ENCODE peak calls at places on chromosome 6, in ten cellular contexts. X, Q, R, W, L, M, J, N, C and F are unnamed samples.
A peak's percentile ranks its signal among the peaks of the same experiment; 100 is the strongest.

GRCh38 chr6:12286381-12287132 is 3.6 kb upstream of the EDN1 start:
- DNase-seq in C (no peak), J (no peak), L (no peak), N (no peak), R (no peak), W (peak; percentile 45), Q (peak; percentile 45), X (no peak), M (peak; percentile 80), F (no peak)

GRCh38 chr6:34516391-34517324 is 39.5 kb downstream of the SPDEF start:
- DNase-seq in N (no peak), C (no peak), L (no peak), R (no peak), W (no peak), M (no peak), X (no peak), Q (no peak), J (no peak), F (no peak)

GRCh38 chr6:72619883-72620696 is 1.8 kb upstream of the KCNQ5 start:
- DNase-seq in R (peak; percentile 59), X (peak; percentile 65), Q (peak; percentile 52), M (no peak), W (peak; percentile 80), J (peak; percentile 66), C (peak; percentile 66), N (no peak), L (peak; percentile 43), F (peak; percentile 34)

GRCh38 chr6:167781066-167781767 is 45.5 kb upstream of the AFDN start:
- DNase-seq in C (no peak), J (no peak), N (no peak), R (no peak), Q (no peak), W (no peak), X (no peak), L (no peak), M (no peak), F (peak; percentile 53)

GRCh38 chr6:93849857-93850256 is 430.5 kb upstream of the EPHA7 start:
- DNase-seq in Q (no peak), N (no peak), J (no peak), C (no peak), R (no peak), X (no peak), W (no peak), M (no peak), L (no peak), F (no peak)

GRCh38 chr6:41332241-41332640 is 3.2 kb upstream of the NCR2 start:
- DNase-seq in N (no peak), R (no peak), W (no peak), Q (no peak), L (no peak), C (no peak), M (no peak), X (no peak), J (no peak), F (no peak)

GRCh38 chr6:14743126-14743464 is 502.8 kb upstream of the JARID2 start:
- DNase-seq in Q (no peak), R (no peak), C (no peak), J (no peak), X (no peak), M (no peak), N (no peak), W (no peak), L (no peak), F (no peak)

GRCh38 chr6:26322645-26323482 is 42.1 kb upstream of the BTN3A2 start:
- DNase-seq in R (peak; percentile 95), L (peak; percentile 92), Q (peak; percentile 95), J (peak; percentile 74), W (peak; percentile 86), X (peak; percentile 81), M (peak; percentile 80), C (peak; percentile 70), N (peak; percentile 82), F (peak; percentile 86)

GRCh38 chr6:79522609-79523008 is 14.6 kb downstream of the LCA5 start:
- DNase-seq in X (no peak), R (no peak), M (no peak), Q (no peak), N (no peak), J (no peak), C (no peak), W (no peak), L (no peak), F (no peak)

GRCh38 chr6:79524065-79524464 is 13.2 kb downstream of the LCA5 start:
- DNase-seq in M (no peak), Q (no peak), N (no peak), J (no peak), R (no peak), W (no peak), L (no peak), X (no peak), C (no peak), F (no peak)

GRCh38 chr6:79525272-79526100 is 11.7 kb downstream of the LCA5 start:
- DNase-seq in X (no peak), L (peak; percentile 92), M (no peak), Q (peak; percentile 35), N (no peak), J (no peak), C (peak; percentile 54), W (peak; percentile 7), R (peak; percentile 92), F (peak; percentile 66)

GRCh38 chr6:79518850-79519249 is 18.4 kb downstream of the LCA5 start:
- DNase-seq in L (no peak), N (no peak), W (no peak), C (no peak), J (no peak), X (no peak), M (no peak), Q (no peak), R (no peak), F (no peak)

DNA sequence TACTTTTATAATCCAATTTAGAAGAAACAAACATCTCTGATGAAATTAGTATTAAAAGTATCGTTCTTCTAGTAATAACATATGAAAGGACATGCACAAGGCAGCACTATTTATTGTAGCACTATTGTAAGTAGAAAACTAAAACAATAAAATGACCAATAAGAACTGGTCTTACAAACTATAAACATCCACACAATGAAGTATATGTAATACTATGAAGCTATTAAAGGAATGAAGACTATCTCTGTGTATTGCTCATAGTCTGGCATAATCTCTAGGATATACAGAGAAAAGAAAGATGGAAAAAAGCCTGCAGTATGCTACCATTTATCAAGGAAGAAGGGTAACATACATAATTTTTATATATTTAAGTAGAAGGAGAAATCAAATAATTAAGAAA is 16.7 kb downstream of the LCA5 start:
- DNase-seq in W (peak; percentile 24), R (no peak), X (no peak), N (no peak), Q (no peak), C (no peak), L (no peak), M (no peak), J (no peak), F (no peak)
- H3K79me2 ChIP-seq in W (no peaks in the 10 kb centered on the region), R (no peaks in the 10 kb centered on the region), X (no peaks in the 10 kb centered on the region), N (no peaks in the 10 kb centered on the region), Q (no peaks in the 10 kb centered on the region), C (peaks cover 3% of the 10 kb centered on the region), L (peaks cover 2% of the 10 kb centered on the region), M (no peaks in the 10 kb centered on the region), J (no peaks in the 10 kb centered on the region), F (peaks cover 14% of the 10 kb centered on the region)

GRCh38 chr6:124022641-124023040 is 219.0 kb downstream of the NKAIN2 start:
- DNase-seq in Q (no peak), M (no peak), X (no peak), N (no peak), C (peak; percentile 44), R (no peak), W (no peak), J (no peak), L (no peak), F (no peak)
- H3K4me2 ChIP-seq in Q (no peak overlapping the region), M (no peak overlapping the region), X (no peak overlapping the region), N (no peak overlapping the region), C (no peak overlapping the region), R (no peak overlapping the region), W (no peak overlapping the region), J (no peak overlapping the region), L (no peak overlapping the region), F (no peak overlapping the region)

DNA sequence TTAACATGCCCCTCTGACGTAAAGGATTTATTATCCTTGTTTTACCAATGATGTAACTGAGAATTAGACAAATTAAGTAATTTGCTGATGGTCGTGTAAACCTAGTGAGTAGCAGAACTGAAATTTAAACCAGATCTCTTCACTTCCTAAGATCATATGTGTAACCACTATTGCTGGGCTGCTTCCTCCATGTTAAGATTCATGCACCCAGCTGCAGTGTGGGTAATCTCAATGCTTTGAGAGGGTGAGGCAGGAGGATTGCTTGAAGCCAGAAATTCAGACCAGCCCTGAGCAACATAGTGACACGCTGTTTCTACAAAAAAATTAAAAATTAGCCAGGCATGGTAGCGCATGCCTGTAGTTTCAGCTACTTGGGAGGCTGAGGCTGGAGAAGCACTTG is 97.9 kb downstream of the L3MBTL3 start:
- DNase-seq in R (no peak), W (no peak), M (no peak), Q (no peak), C (no peak), X (no peak), L (no peak), J (peak; percentile 57), N (no peak), F (no peak)
- H3K4me1 ChIP-seq in R (no peaks in the 10 kb centered on the region), W (no peaks in the 10 kb centered on the region), M (no peaks in the 10 kb centered on the region), Q (no peaks in the 10 kb centered on the region), C (no peaks in the 10 kb centered on the region), X (no peaks in the 10 kb centered on the region), L (no peaks in the 10 kb centered on the region), J (peaks cover 51% of the 10 kb centered on the region), N (no peaks in the 10 kb centered on the region), F (no peaks in the 10 kb centered on the region)

GRCh38 chr6:111468329-111469012 is 14.5 kb downstream of the REV3L start:
- DNase-seq in W (peak; percentile 61), J (no peak), N (no peak), Q (no peak), R (peak; percentile 84), L (peak; percentile 73), M (peak; percentile 76), X (no peak), C (no peak), F (no peak)

GRCh38 chr6:111470991-111471390 is 12.0 kb downstream of the REV3L start:
- DNase-seq in N (no peak), W (no peak), X (no peak), M (no peak), J (no peak), L (no peak), Q (no peak), C (no peak), R (no peak), F (no peak)

GRCh38 chr6:111471533-111471932 is 11.5 kb downstream of the REV3L start:
- DNase-seq in R (no peak), X (no peak), J (no peak), Q (no peak), L (no peak), N (no peak), C (no peak), M (no peak), W (no peak), F (no peak)

GRCh38 chr6:111471958-111472357 is 11.1 kb downstream of the REV3L start:
- DNase-seq in R (no peak), L (no peak), W (no peak), Q (no peak), C (no peak), J (no peak), N (no peak), X (no peak), M (no peak), F (no peak)

DNA sequence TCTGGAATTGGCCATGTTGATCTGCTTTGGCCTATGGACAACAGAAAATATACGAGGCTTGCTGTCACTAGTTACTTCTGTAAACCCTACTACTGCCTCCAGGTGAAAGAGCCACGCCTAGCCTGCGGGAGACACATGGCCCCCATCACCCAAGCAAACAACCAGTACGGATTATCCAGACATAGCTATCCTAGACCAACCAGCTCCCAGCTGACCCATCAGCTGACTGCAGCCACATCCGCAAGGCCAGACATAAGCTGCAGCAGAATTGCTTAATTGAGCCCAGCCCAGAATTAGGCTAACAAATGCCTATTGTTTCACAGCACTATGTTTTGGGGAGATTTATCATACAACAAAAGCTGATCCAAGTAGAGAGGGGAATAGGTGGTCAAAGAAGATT is 13.5 kb downstream of the REV3L start:
- DNase-seq in C (peak; percentile 23), M (peak; percentile 42), X (no peak), Q (peak; percentile 28), W (no peak), J (no peak), N (no peak), R (no peak), L (no peak), F (no peak)
- H3K79me2 ChIP-seq in C (peaks cover 36% of the 10 kb centered on the region), M (no peaks in the 10 kb centered on the region), X (no peaks in the 10 kb centered on the region), Q (peaks cover 3% of the 10 kb centered on the region), W (peaks cover 100% of the 10 kb centered on the region), J (peaks cover 80% of the 10 kb centered on the region), N (peaks cover 63% of the 10 kb centered on the region), R (peaks cover 67% of the 10 kb centered on the region), L (peaks cover 80% of the 10 kb centered on the region), F (peaks cover 96% of the 10 kb centered on the region)